ENCODE peak calls at places on chromosomes 6 and 20, in four cellular contexts. Y, N, A and R are unnamed samples.

GRCh38 chr6:8400663-8401062 is 34.7 kb downstream of the SLC35B3 start:
- DNase-seq in Y (no peak), N (no peak), A (no peak), R (no peak)

GRCh38 chr6:67811239-67812037 is 823.6 kb upstream of the ADGRB3 start:
- DNase-seq in Y (no peak), N (no peak), A (no peak), R (no peak)

GRCh38 chr20:57672164-57672563 is 37.7 kb downstream of the PMEPA1 start:
- DNase-seq in Y (no peak), N (no peak), A (peak), R (peak)

GRCh38 chr20:63042448-63043071 is 35.8 kb upstream of the BHLHE23 start:
- DNase-seq in Y (no peak), N (no peak), A (no peak), R (no peak)

GRCh38 chr6:112503210-112503609 is 156.1 kb downstream of the RFPL4B start:
- DNase-seq in Y (no peak), N (no peak), A (no peak), R (no peak)

GRCh38 chr20:43776691-43777090 is 49.9 kb upstream of the GTSF1L start:
- DNase-seq in Y (peak), N (no peak), A (peak), R (no peak)

GRCh38 chr6:139325003-139325600 is 33.3 kb upstream of the TXLNB start:
- DNase-seq in Y (no peak), N (peak), A (no peak), R (no peak)

GRCh38 chr20:10660661-10661060 is 13.1 kb downstream of the JAG1 start:
- DNase-seq in Y (peak), N (no peak), A (no peak), R (peak)

GRCh38 chr6:123448306-123448884 is 188.4 kb downstream of the TRDN start:
- DNase-seq in Y (no peak), N (no peak), A (no peak), R (no peak)

GRCh38 chr20:47276251-47276650 is 80.2 kb downstream of the ZMYND8 start:
- DNase-seq in Y (no peak), N (no peak), A (no peak), R (peak)

GRCh38 chr6:81696505-81696904 is 56.0 kb downstream of the TENT5A start:
- DNase-seq in Y (no peak), N (peak), A (peak), R (no peak)

GRCh38 chr6:19668710-19669109 is 168.5 kb upstream of the ID4 start:
- DNase-seq in Y (no peak), N (no peak), A (no peak), R (no peak)

GRCh38 chr6:30450908-30451818 is 38.1 kb upstream of the HLA-E start:
- DNase-seq in Y (peak), N (peak), A (peak), R (no peak)

GRCh38 chr6:142871910-142872331 is 73.1 kb downstream of the HIVEP2 start:
- DNase-seq in Y (no peak), N (peak), A (peak), R (peak)

GRCh38 chr20:38870733-38871559 is 55.3 kb upstream of the FAM83D start:
- DNase-seq in Y (no peak), N (peak), A (peak), R (no peak)

GRCh38 chr6:26459023-26459810 is 1.5 kb downstream of the BTN2A1 start:
- DNase-seq in Y (no peak), N (no peak), A (peak), R (no peak)
- H3K4me3 ChIP-seq in Y (peak), N (no peak), A (peak), R (peak)

GRCh38 chr6:13527669-13528051 is 40.3 kb upstream of the GFOD1 start:
- DNase-seq in Y (no peak), N (no peak), A (no peak), R (no peak)
- H3K27ac ChIP-seq in Y (no peak), N (peak), A (no peak), R (peak)

GRCh38 chr6:131946992-131947955 is 3.9 kb downstream of the CCN2 start:
- DNase-seq in Y (no peak), N (no peak), A (peak), R (no peak)
- H3K4me3 ChIP-seq in Y (no peak), N (no peak), A (peak), R (peak)

DNA sequence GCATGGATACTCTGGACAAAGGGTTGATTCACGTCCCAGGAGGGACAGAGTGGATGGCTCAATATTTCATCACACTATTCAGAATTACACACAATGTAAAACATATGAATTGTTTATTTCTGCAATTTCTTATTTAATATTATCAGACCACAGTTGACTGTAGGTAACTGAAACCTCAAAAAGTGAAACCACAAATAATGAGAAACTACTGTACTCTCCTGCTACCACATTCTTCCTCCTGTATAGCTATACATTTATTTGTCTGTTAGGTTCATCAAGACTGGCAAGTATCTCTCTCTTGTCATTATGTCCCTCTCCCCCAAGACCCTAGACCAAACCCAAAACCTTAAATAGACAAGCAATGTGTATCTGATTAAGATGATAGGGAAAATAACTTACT is 60.0 kb downstream of the SYCP2 start:
- DNase-seq in Y (no peak), N (peak), A (no peak), R (no peak)
- H3K27ac ChIP-seq in Y (no peak), N (no peak), A (no peak), R (no peak)

GRCh38 chr6:134543128-134543527 is 225.2 kb upstream of the SGK1 start:
- DNase-seq in Y (no peak), N (no peak), A (no peak), R (no peak)

GRCh38 chr6:134535831-134536230 is 217.9 kb upstream of the SGK1 start:
- DNase-seq in Y (no peak), N (no peak), A (peak), R (no peak)

GRCh38 chr6:134541001-134541400 is 223.1 kb upstream of the SGK1 start:
- DNase-seq in Y (no peak), N (no peak), A (no peak), R (no peak)

GRCh38 chr6:134537146-134537555 is 219.2 kb upstream of the SGK1 start:
- DNase-seq in Y (no peak), N (no peak), A (peak), R (no peak)

DNA sequence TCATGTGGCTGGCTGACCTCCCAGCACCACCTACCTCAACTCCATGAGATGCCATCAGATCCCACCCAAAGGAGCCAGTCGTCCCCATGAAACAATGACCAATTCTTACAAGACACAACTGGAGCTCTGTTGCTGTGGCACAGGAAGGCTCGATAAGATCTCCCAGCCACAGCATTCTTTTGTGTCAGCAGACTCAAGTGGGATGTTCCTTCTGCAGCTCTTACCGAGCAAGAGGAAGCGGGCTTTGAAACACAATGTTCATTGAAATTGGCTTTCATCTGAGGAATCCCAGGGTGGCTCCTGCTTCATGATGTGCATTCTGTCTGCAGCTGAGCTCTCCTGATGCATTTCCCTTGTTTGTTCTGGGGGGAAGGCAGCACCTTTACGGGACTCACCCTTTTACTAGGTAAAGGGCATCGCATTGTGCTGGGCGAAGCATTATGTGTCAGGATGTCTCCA is 222.0 kb upstream of the SGK1 start:
- DNase-seq in Y (no peak), N (no peak), A (no peak), R (peak)
- H3K4me3 ChIP-seq in Y (no peak), N (no peak), A (no peak), R (peak)

DNA sequence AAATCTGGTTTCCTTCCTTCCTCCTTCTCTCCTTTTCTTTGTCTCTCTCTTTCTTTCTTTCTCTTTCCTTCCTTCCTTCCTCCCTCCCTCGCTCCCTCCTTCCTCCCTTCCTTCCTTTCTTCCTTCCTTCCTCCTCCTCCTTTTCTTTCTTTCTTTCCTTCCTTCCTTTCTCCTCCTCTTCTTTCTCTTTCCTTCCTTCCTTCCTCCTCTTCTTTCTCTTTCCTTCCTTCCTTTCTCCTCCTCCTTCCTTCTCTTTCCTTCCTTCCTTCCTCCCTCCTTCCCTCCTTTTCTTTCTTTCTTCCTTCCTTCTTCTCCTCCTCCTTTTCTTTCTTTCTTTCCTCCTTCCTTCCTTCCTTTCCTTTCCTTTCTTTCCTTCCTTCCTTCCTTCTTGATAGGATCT is 61.2 kb downstream of the VIP start:
- DNase-seq in Y (no peak), N (no peak), A (no peak), R (no peak)
- H3K27ac ChIP-seq in Y (no peak), N (no peak), A (no peak), R (no peak)

DNA sequence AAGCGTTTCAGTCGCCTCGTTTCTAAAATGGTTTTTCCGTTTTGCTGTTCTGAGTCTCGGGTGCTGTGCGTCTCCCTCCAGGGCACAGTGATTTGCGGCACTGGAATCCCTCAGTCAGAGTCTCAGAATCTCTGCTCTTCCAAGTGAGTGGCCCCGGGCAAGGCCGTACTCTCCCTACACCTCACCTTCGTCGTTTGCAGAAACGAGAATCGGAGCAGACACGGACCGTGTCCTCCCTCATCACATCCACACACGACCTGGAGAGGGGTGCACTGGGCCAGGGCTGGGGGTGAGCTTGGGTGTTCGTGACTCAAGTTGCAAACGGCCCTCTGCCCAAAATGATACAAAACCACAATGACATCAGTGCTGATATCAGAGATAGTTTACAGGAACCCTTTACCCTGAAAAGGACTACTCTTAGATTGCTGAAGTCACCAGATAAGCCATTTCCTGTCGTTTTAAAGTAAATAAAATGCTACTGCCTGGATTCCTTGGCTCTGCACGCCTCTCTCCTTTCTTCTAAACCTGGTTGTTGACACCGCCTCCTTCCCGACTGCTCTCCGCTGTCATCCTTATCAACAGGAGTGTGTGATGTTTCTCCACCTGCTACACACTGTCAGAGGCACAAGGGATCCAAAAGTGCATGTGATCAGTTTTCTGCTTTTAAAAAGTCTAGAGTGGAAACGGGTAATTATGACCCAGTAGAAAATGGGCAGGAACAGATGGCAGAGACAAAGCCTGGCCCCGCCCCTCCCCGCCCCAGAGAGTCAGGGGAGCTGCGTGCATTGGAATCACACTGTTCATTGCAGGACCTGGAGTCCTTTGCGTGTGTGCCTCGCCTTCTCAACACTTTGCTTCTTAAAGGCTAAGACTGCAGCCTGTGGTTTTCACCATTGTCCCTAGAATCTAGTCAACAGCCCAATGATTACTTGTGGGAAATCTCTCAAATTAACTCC is 38.5 kb downstream of the KIF25 start:
- DNase-seq in Y (no peak), N (no peak), A (peak), R (no peak)
- H3K4me3 ChIP-seq in Y (peak), N (no peak), A (peak), R (peak)